ENCODE peak calls at places on chromosomes 16 and 17, in four cellular contexts. W, V, I and E are unnamed samples.

GRCh38 chr16:20740007-20740883 is 1.4 kb downstream of the THUMPD1 start:
- DNase-seq in W (no peak), V (no peak), I (no peak), E (no peak)

GRCh38 chr17:1511290-1511689 is 5.1 kb downstream of the INPP5K start:
- DNase-seq in W (no peak), V (no peak), I (no peak), E (no peak)

GRCh38 chr16:2490190-2491105 is 15.5 kb downstream of the TBC1D24 start:
- DNase-seq in W (no peak), V (no peak), I (no peak), E (no peak)

GRCh38 chr16:67417333-67418061 is 1.2 kb upstream of the ZDHHC1 start:
- DNase-seq in W (no peak), V (no peak), I (no peak), E (no peak)

GRCh38 chr16:10240854-10241613 is 58.8 kb upstream of the GRIN2A start:
- DNase-seq in W (no peak), V (no peak), I (no peak), E (no peak)

GRCh38 chr16:27495191-27495590 is 54.5 kb downstream of the GTF3C1 start:
- DNase-seq in W (peak; percentile 90), V (no peak), I (no peak), E (no peak)

GRCh38 chr17:49567871-49568694 is 7.6 kb upstream of the NXPH3 start:
- DNase-seq in W (peak; percentile 70), V (peak; percentile 83), I (peak; percentile 84), E (no peak)

GRCh38 chr17:9928601-9929341 is 23.7 kb upstream of the RCVRN start:
- DNase-seq in W (peak; percentile 93), V (peak; percentile 17), I (no peak), E (no peak)